ENCODE peak calls at places on chromosomes 1 and 21, in six cellular contexts. One of them, this sample, is unnamed.

GRCh38 chr21:34272321-34272720 is 91.5 kb upstream of the KCNE2 start:
- DNase-seq in cardiac fibroblast: no peak
- DNase-seq in mesothelial cell of epicardium: no peak
- DNase-seq in pancreas: no peak
- DNase-seq in CD8-positive, alpha-beta T cell: no peak
- DNase-seq in mammary epithelial cell: no peak
- DNase-seq in this sample: no peak

GRCh38 chr1:19710825-19711611 is 46.3 kb downstream of the HTR6 start:
- DNase-seq in pancreas: no peak
- DNase-seq in CD8-positive, alpha-beta T cell: no peak
- DNase-seq in mammary epithelial cell: no peak
- DNase-seq in mesothelial cell of epicardium: no peak
- DNase-seq in cardiac fibroblast: no peak
- DNase-seq in this sample: peak

GRCh38 chr1:90706437-90707362 is 10.4 kb downstream of the BARHL2 start:
- DNase-seq in cardiac fibroblast: no peak
- DNase-seq in mesothelial cell of epicardium: no peak
- DNase-seq in CD8-positive, alpha-beta T cell: no peak
- DNase-seq in pancreas: peak
- DNase-seq in mammary epithelial cell: peak
- DNase-seq in this sample: peak

GRCh38 chr1:82108843-82109242 is 308.1 kb downstream of the ADGRL2 start:
- DNase-seq in mammary epithelial cell: no peak
- DNase-seq in pancreas: no peak
- DNase-seq in cardiac fibroblast: no peak
- DNase-seq in CD8-positive, alpha-beta T cell: no peak
- DNase-seq in mesothelial cell of epicardium: no peak
- DNase-seq in this sample: no peak

GRCh38 chr21:44448651-44449131 is 6.6 kb upstream of the LRRC3 start:
- DNase-seq in mammary epithelial cell: no peak
- DNase-seq in cardiac fibroblast: no peak
- DNase-seq in mesothelial cell of epicardium: peak
- DNase-seq in pancreas: no peak
- DNase-seq in CD8-positive, alpha-beta T cell: no peak
- DNase-seq in this sample: no peak

GRCh38 chr1:109263597-109264378 is 14.4 kb downstream of the CELSR2 start:
- DNase-seq in CD8-positive, alpha-beta T cell: peak
- DNase-seq in cardiac fibroblast: peak
- DNase-seq in mesothelial cell of epicardium: peak
- DNase-seq in mammary epithelial cell: no peak
- DNase-seq in pancreas: peak
- DNase-seq in this sample: peak

GRCh38 chr1:225931270-225932129 is 7.5 kb upstream of the PYCR2 start:
- DNase-seq in cardiac fibroblast: no peak
- DNase-seq in mesothelial cell of epicardium: no peak
- DNase-seq in mammary epithelial cell: no peak
- DNase-seq in CD8-positive, alpha-beta T cell: no peak
- DNase-seq in pancreas: no peak
- DNase-seq in this sample: no peak

GRCh38 chr1:234309598-234310459 is 63.4 kb upstream of the COA6 start:
- DNase-seq in CD8-positive, alpha-beta T cell: peak
- DNase-seq in pancreas: peak
- DNase-seq in mammary epithelial cell: peak
- DNase-seq in mesothelial cell of epicardium: peak
- DNase-seq in cardiac fibroblast: peak
- DNase-seq in this sample: peak

GRCh38 chr1:147509786-147510360 is 31.4 kb upstream of the BCL9 start:
- DNase-seq in pancreas: no peak
- DNase-seq in mammary epithelial cell: no peak
- DNase-seq in CD8-positive, alpha-beta T cell: no peak
- DNase-seq in mesothelial cell of epicardium: no peak
- DNase-seq in cardiac fibroblast: no peak
- DNase-seq in this sample: no peak

GRCh38 chr1:44029260-44029910 is 1.9 kb downstream of the SLC6A9 start:
- DNase-seq in mammary epithelial cell: no peak
- DNase-seq in CD8-positive, alpha-beta T cell: no peak
- DNase-seq in pancreas: no peak
- DNase-seq in mesothelial cell of epicardium: no peak
- DNase-seq in cardiac fibroblast: no peak
- DNase-seq in this sample: peak

GRCh38 chr1:193348126-193349045 is 162.0 kb upstream of the B3GALT2 start:
- DNase-seq in CD8-positive, alpha-beta T cell: no peak
- DNase-seq in mesothelial cell of epicardium: no peak
- DNase-seq in mammary epithelial cell: no peak
- DNase-seq in pancreas: no peak
- DNase-seq in cardiac fibroblast: no peak
- DNase-seq in this sample: no peak

GRCh38 chr1:61496501-61496900 is 228.4 kb downstream of the TM2D1 start:
- DNase-seq in mammary epithelial cell: peak
- DNase-seq in pancreas: no peak
- DNase-seq in cardiac fibroblast: peak
- DNase-seq in CD8-positive, alpha-beta T cell: no peak
- DNase-seq in mesothelial cell of epicardium: no peak
- DNase-seq in this sample: no peak

GRCh38 chr1:115323366-115324004 is 14.6 kb downstream of the NGF start:
- DNase-seq in mammary epithelial cell: peak
- DNase-seq in CD8-positive, alpha-beta T cell: no peak
- DNase-seq in mesothelial cell of epicardium: no peak
- DNase-seq in cardiac fibroblast: no peak
- DNase-seq in pancreas: no peak
- DNase-seq in this sample: no peak

GRCh38 chr21:45612096-45613019 is 31.2 kb upstream of the PCBP3 start:
- DNase-seq in mammary epithelial cell: peak
- DNase-seq in mesothelial cell of epicardium: no peak
- DNase-seq in pancreas: no peak
- DNase-seq in CD8-positive, alpha-beta T cell: no peak
- DNase-seq in cardiac fibroblast: peak
- DNase-seq in this sample: no peak

GRCh38 chr1:79355073-79355472 is 348.5 kb upstream of the ADGRL4 start:
- DNase-seq in cardiac fibroblast: peak
- DNase-seq in pancreas: no peak
- DNase-seq in mesothelial cell of epicardium: no peak
- DNase-seq in mammary epithelial cell: peak
- DNase-seq in CD8-positive, alpha-beta T cell: no peak
- DNase-seq in this sample: no peak

GRCh38 chr1:13461977-13462376 is 51.7 kb downstream of the PRAMEF20 start:
- DNase-seq in CD8-positive, alpha-beta T cell: no peak
- DNase-seq in mammary epithelial cell: no peak
- DNase-seq in mesothelial cell of epicardium: no peak
- DNase-seq in cardiac fibroblast: peak
- DNase-seq in pancreas: no peak
- DNase-seq in this sample: no peak

GRCh38 chr1:229385853-229386456 is 43.1 kb upstream of the CCSAP start:
- DNase-seq in mesothelial cell of epicardium: no peak
- DNase-seq in mammary epithelial cell: no peak
- DNase-seq in CD8-positive, alpha-beta T cell: no peak
- DNase-seq in pancreas: no peak
- DNase-seq in cardiac fibroblast: no peak
- DNase-seq in this sample: no peak

GRCh38 chr1:199178646-199179045 is 539.8 kb downstream of the PTPRC start:
- DNase-seq in mammary epithelial cell: no peak
- DNase-seq in CD8-positive, alpha-beta T cell: no peak
- DNase-seq in pancreas: no peak
- DNase-seq in mesothelial cell of epicardium: no peak
- DNase-seq in cardiac fibroblast: no peak
- DNase-seq in this sample: no peak

GRCh38 chr1:172356620-172357019 is 63.9 kb upstream of the C1orf105 start:
- DNase-seq in CD8-positive, alpha-beta T cell: no peak
- DNase-seq in mesothelial cell of epicardium: no peak
- DNase-seq in pancreas: no peak
- DNase-seq in mammary epithelial cell: peak
- DNase-seq in cardiac fibroblast: peak
- DNase-seq in this sample: no peak

GRCh38 chr1:197319631-197320030 is 51.6 kb downstream of the CRB1 start:
- DNase-seq in pancreas: no peak
- DNase-seq in cardiac fibroblast: no peak
- DNase-seq in mesothelial cell of epicardium: no peak
- DNase-seq in mammary epithelial cell: no peak
- DNase-seq in CD8-positive, alpha-beta T cell: no peak
- DNase-seq in this sample: no peak

GRCh38 chr21:45393021-45393420 is 11.9 kb upstream of the COL18A1 start:
- DNase-seq in pancreas: peak
- DNase-seq in mesothelial cell of epicardium: peak
- DNase-seq in mammary epithelial cell: no peak
- DNase-seq in cardiac fibroblast: no peak
- DNase-seq in CD8-positive, alpha-beta T cell: no peak
- DNase-seq in this sample: no peak

GRCh38 chr1:23556661-23557470 is 2.4 kb downstream of the ID3 start:
- DNase-seq in mesothelial cell of epicardium: no peak
- DNase-seq in pancreas: no peak
- DNase-seq in CD8-positive, alpha-beta T cell: no peak
- DNase-seq in mammary epithelial cell: peak
- DNase-seq in cardiac fibroblast: peak
- DNase-seq in this sample: no peak

GRCh38 chr1:179021873-179022272 is 3.8 kb upstream of the FAM20B start:
- DNase-seq in mammary epithelial cell: no peak
- DNase-seq in CD8-positive, alpha-beta T cell: no peak
- DNase-seq in mesothelial cell of epicardium: no peak
- DNase-seq in pancreas: no peak
- DNase-seq in cardiac fibroblast: no peak
- DNase-seq in this sample: no peak

GRCh38 chr1:116372186-116372585 is 858 bp upstream of the ATP1A1 start:
- DNase-seq in mammary epithelial cell: no peak
- DNase-seq in CD8-positive, alpha-beta T cell: no peak
- DNase-seq in pancreas: no peak
- DNase-seq in mesothelial cell of epicardium: no peak
- DNase-seq in cardiac fibroblast: no peak
- DNase-seq in this sample: no peak

GRCh38 chr1:206709772-206710456 is 25.2 kb downstream of the MAPKAPK2 start:
- DNase-seq in mammary epithelial cell: peak
- DNase-seq in cardiac fibroblast: peak
- DNase-seq in mesothelial cell of epicardium: no peak
- DNase-seq in pancreas: no peak
- DNase-seq in CD8-positive, alpha-beta T cell: no peak
- DNase-seq in this sample: no peak

GRCh38 chr1:235883261-235883927 is 16.7 kb upstream of the LYST start:
- DNase-seq in cardiac fibroblast: peak
- DNase-seq in CD8-positive, alpha-beta T cell: no peak
- DNase-seq in mammary epithelial cell: peak
- DNase-seq in pancreas: peak
- DNase-seq in mesothelial cell of epicardium: no peak
- DNase-seq in this sample: no peak

GRCh38 chr21:33914188-33914587 is 1.4 kb downstream of the ATP5PO start:
- DNase-seq in pancreas: no peak
- DNase-seq in CD8-positive, alpha-beta T cell: no peak
- DNase-seq in cardiac fibroblast: no peak
- DNase-seq in mesothelial cell of epicardium: no peak
- DNase-seq in mammary epithelial cell: peak
- DNase-seq in this sample: no peak

GRCh38 chr21:26085882-26086281 is 84.7 kb downstream of the APP start:
- DNase-seq in pancreas: no peak
- DNase-seq in cardiac fibroblast: no peak
- DNase-seq in mammary epithelial cell: no peak
- DNase-seq in CD8-positive, alpha-beta T cell: no peak
- DNase-seq in mesothelial cell of epicardium: no peak
- DNase-seq in this sample: no peak

GRCh38 chr1:68010094-68010493 is 40.3 kb downstream of the DIRAS3 start:
- DNase-seq in CD8-positive, alpha-beta T cell: no peak
- DNase-seq in mammary epithelial cell: peak
- DNase-seq in pancreas: no peak
- DNase-seq in cardiac fibroblast: peak
- DNase-seq in mesothelial cell of epicardium: no peak
- DNase-seq in this sample: no peak

GRCh38 chr1:102834688-102835320 is 273.5 kb downstream of the COL11A1 start:
- DNase-seq in pancreas: no peak
- DNase-seq in cardiac fibroblast: peak
- DNase-seq in CD8-positive, alpha-beta T cell: no peak
- DNase-seq in mammary epithelial cell: no peak
- DNase-seq in mesothelial cell of epicardium: no peak
- DNase-seq in this sample: no peak
- TF ChIP-seq CTCF in pancreas: no peak
- TF ChIP-seq CTCF in cardiac fibroblast: no peak
- TF ChIP-seq CTCF in CD8-positive, alpha-beta T cell: no peak
- TF ChIP-seq CTCF in mammary epithelial cell: peak
- TF ChIP-seq CTCF in mesothelial cell of epicardium: no peak
- TF ChIP-seq CTCF in this sample: no peak

GRCh38 chr1:41493626-41494350 is 9.3 kb upstream of the EDN2 start:
- DNase-seq in pancreas: no peak
- DNase-seq in CD8-positive, alpha-beta T cell: no peak
- DNase-seq in mesothelial cell of epicardium: no peak
- DNase-seq in mammary epithelial cell: no peak
- DNase-seq in cardiac fibroblast: no peak
- DNase-seq in this sample: no peak

GRCh38 chr1:41494351-41495170 is 10.1 kb upstream of the EDN2 start:
- DNase-seq in CD8-positive, alpha-beta T cell: no peak
- DNase-seq in cardiac fibroblast: no peak
- DNase-seq in mammary epithelial cell: no peak
- DNase-seq in mesothelial cell of epicardium: no peak
- DNase-seq in pancreas: no peak
- DNase-seq in this sample: no peak

GRCh38 chr1:41490911-41491310 is 6.4 kb upstream of the EDN2 start:
- DNase-seq in CD8-positive, alpha-beta T cell: no peak
- DNase-seq in mammary epithelial cell: no peak
- DNase-seq in cardiac fibroblast: no peak
- DNase-seq in mesothelial cell of epicardium: no peak
- DNase-seq in pancreas: no peak
- DNase-seq in this sample: no peak

GRCh38 chr1:41493117-41493536 is 8.6 kb upstream of the EDN2 start:
- DNase-seq in mesothelial cell of epicardium: no peak
- DNase-seq in mammary epithelial cell: peak
- DNase-seq in CD8-positive, alpha-beta T cell: no peak
- DNase-seq in cardiac fibroblast: peak
- DNase-seq in pancreas: no peak
- DNase-seq in this sample: no peak

DNA sequence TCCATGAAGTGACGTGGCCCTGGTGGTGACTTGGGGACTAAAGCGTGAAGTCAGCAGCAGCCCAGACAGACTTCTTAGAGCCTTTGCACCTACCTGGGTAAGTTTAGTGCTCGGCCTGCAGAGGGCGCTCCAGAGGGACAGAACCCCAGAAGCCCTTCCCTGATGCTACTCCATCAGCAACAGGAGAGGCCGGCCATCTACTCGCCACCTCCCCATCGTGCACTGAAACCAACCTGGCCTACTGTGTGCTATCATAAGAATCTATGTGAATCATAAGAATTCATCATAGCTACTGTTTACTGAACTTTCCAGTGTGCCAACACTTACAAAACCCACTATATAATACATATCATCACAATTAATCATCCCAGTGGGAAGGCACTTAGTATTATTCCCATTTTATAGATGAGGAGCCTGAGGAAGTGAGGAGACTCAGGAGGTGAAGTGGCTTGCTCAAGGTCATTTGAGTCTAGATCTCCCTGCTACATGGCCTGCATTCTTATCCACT is 7.9 kb upstream of the EDN2 start:
- DNase-seq in pancreas: peak
- DNase-seq in cardiac fibroblast: peak
- DNase-seq in mammary epithelial cell: no peak
- DNase-seq in CD8-positive, alpha-beta T cell: peak
- DNase-seq in mesothelial cell of epicardium: no peak
- DNase-seq in this sample: peak
- TF ChIP-seq CTCF in pancreas: peak
- TF ChIP-seq CTCF in cardiac fibroblast: peak
- TF ChIP-seq CTCF in mammary epithelial cell: peak
- TF ChIP-seq CTCF in CD8-positive, alpha-beta T cell: peak
- TF ChIP-seq CTCF in mesothelial cell of epicardium: peak
- TF ChIP-seq CTCF in this sample: peak

GRCh38 chr1:70528591-70529333 is 117.7 kb downstream of the CTH start:
- DNase-seq in pancreas: no peak
- DNase-seq in mesothelial cell of epicardium: no peak
- DNase-seq in mammary epithelial cell: peak
- DNase-seq in cardiac fibroblast: peak
- DNase-seq in CD8-positive, alpha-beta T cell: no peak
- DNase-seq in this sample: peak
- TF ChIP-seq CTCF in pancreas: peak
- TF ChIP-seq CTCF in mesothelial cell of epicardium: peak
- TF ChIP-seq CTCF in mammary epithelial cell: peak
- TF ChIP-seq CTCF in cardiac fibroblast: peak
- TF ChIP-seq CTCF in CD8-positive, alpha-beta T cell: peak
- TF ChIP-seq CTCF in this sample: peak

GRCh38 chr1:224051086-224051406 is 62.9 kb upstream of the FBXO28 start:
- DNase-seq in mammary epithelial cell: no peak
- DNase-seq in CD8-positive, alpha-beta T cell: no peak
- DNase-seq in mesothelial cell of epicardium: no peak
- DNase-seq in cardiac fibroblast: no peak
- DNase-seq in pancreas: no peak
- DNase-seq in this sample: no peak
- TF ChIP-seq CTCF in mammary epithelial cell: no peak
- TF ChIP-seq CTCF in CD8-positive, alpha-beta T cell: no peak
- TF ChIP-seq CTCF in mesothelial cell of epicardium: no peak
- TF ChIP-seq CTCF in cardiac fibroblast: no peak
- TF ChIP-seq CTCF in pancreas: no peak
- TF ChIP-seq CTCF in this sample: no peak

This sample was measured in GM13977.